ENCODE peak calls at places on chromosomes 6 and 20, in six cellular contexts. M is A549, O is WTC11, D is HepG2, N is H1, J is K562. P is an unnamed sample.

GRCh38 chr20:8131598-8132014 is 460 bp upstream of the PLCB1 start:
- DNase-seq in M (no peak), O (no peak), D (no peak), N (no peak), J (no peak), P (no peak)

GRCh38 chr20:24637941-24638340 is 168.5 kb downstream of the SYNDIG1 start:
- DNase-seq in M (no peak), O (no peak), D (no peak), N (no peak), J (no peak), P (no peak)

GRCh38 chr20:59004763-59005522 is 2.1 kb downstream of the CTSZ start:
- DNase-seq in M (no peak), O (no peak), D (peak; percentile 71), N (no peak), J (no peak), P (peak; percentile 63)

GRCh38 chr6:51868591-51869355 is 218.6 kb downstream of the PKHD1 start:
- DNase-seq in M (no peak), O (no peak), D (no peak), N (no peak), J (no peak), P (no peak)

GRCh38 chr6:122399348-122400120 is at the start of gene HSF2:
- DNase-seq in M (peak; percentile 96), O (peak; percentile 95), D (peak; percentile 96), N (peak; percentile 95), J (peak; percentile 95), P (peak; percentile 99)

GRCh38 chr6:101146389-101146788 is 247.1 kb upstream of the GRIK2 start:
- DNase-seq in M (no peak), O (no peak), D (no peak), N (no peak), J (no peak), P (no peak)

GRCh38 chr6:6503186-6503585 is 85.3 kb upstream of the LY86 start:
- DNase-seq in M (no peak), O (no peak), D (no peak), N (no peak), J (no peak), P (no peak)

GRCh38 chr20:53194310-53194709 is 222.2 kb downstream of the TSHZ2 start:
- DNase-seq in M (no peak), O (no peak), D (no peak), N (no peak), J (no peak), P (no peak)

GRCh38 chr20:6533828-6534388 is 233.6 kb upstream of the BMP2 start:
- DNase-seq in M (no peak), O (no peak), D (no peak), N (no peak), J (no peak), P (no peak)

GRCh38 chr6:149169761-149170359 is 147.7 kb upstream of the TAB2 start:
- DNase-seq in M (no peak), O (no peak), D (no peak), N (no peak), J (no peak), P (no peak)

GRCh38 chr20:22507240-22507961 is 77.0 kb downstream of the FOXA2 start:
- DNase-seq in M (no peak), O (no peak), D (peak; percentile 90), N (no peak), J (no peak), P (no peak)

GRCh38 chr6:6707143-6707542 is 118.6 kb downstream of the LY86 start:
- DNase-seq in M (no peak), O (no peak), D (no peak), N (no peak), J (no peak), P (no peak)

GRCh38 chr6:165573671-165574070 is 89.4 kb downstream of the PDE10A start:
- DNase-seq in M (peak; percentile 84), O (no peak), D (no peak), N (no peak), J (no peak), P (peak; percentile 97)

GRCh38 chr6:15464211-15464725 is 198.6 kb downstream of the DTNBP1 start:
- DNase-seq in M (peak; percentile 36), O (peak; percentile 71), D (peak; percentile 28), N (peak; percentile 25), J (peak; percentile 85), P (peak; percentile 22)

GRCh38 chr6:8881663-8882062 is 446.3 kb upstream of the SLC35B3 start:
- DNase-seq in M (no peak), O (no peak), D (no peak), N (no peak), J (no peak), P (no peak)

GRCh38 chr6:98657764-98658163 is 176.6 kb upstream of the POU3F2 start:
- DNase-seq in M (peak; percentile 14), O (peak; percentile 50), D (peak; percentile 18), N (no peak), J (no peak), P (peak; percentile 3)

GRCh38 chr20:51428451-51429143 is 113.9 kb downstream of the NFATC2 start:
- DNase-seq in M (no peak), O (peak; percentile 43), D (peak; percentile 75), N (no peak), J (peak; percentile 26), P (peak; percentile 82)

GRCh38 chr6:130708338-130708737 is 118.9 kb upstream of the SMLR1 start:
- DNase-seq in M (peak; percentile 2), O (no peak), D (no peak), N (no peak), J (no peak), P (peak; percentile 41)

GRCh38 chr6:149160943-149161342 is 156.6 kb upstream of the TAB2 start:
- DNase-seq in M (no peak), O (no peak), D (peak; percentile 49), N (no peak), J (no peak), P (no peak)

GRCh38 chr6:81938014-81938761 is 185.7 kb upstream of the TENT5A start:
- DNase-seq in M (peak; percentile 70), O (no peak), D (peak; percentile 93), N (no peak), J (peak; percentile 60), P (peak; percentile 76)

GRCh38 chr6:129331450-129332138 is 378.4 kb downstream of the ARHGAP18 start:
- DNase-seq in M (no peak), O (no peak), D (no peak), N (no peak), J (no peak), P (peak; percentile 73)

GRCh38 chr6:67433124-67433523 is 1202.0 kb upstream of the ADGRB3 start:
- DNase-seq in M (no peak), O (no peak), D (no peak), N (no peak), J (no peak), P (no peak)

GRCh38 chr6:152185158-152185574 is 377.7 kb downstream of the ESR1 start:
- DNase-seq in M (no peak), O (no peak), D (no peak), N (no peak), J (no peak), P (no peak)

GRCh38 chr6:56938634-56939294 is 16.1 kb upstream of the BEND6 start:
- DNase-seq in M (peak; percentile 88), O (no peak), D (peak; percentile 13), N (no peak), J (no peak), P (peak; percentile 66)

GRCh38 chr20:58236612-58237317 is 8.3 kb upstream of the ANKRD60 start:
- DNase-seq in M (peak; percentile 67), O (peak; percentile 82), D (peak; percentile 52), N (peak; percentile 34), J (peak; percentile 74), P (peak; percentile 66)

GRCh38 chr6:16705403-16705993 is 55.8 kb downstream of the ATXN1 start:
- DNase-seq in M (no peak), O (no peak), D (no peak), N (no peak), J (no peak), P (no peak)

GRCh38 chr6:11207199-11207968 is 25.1 kb downstream of the NEDD9 start:
- DNase-seq in M (peak; percentile 98), O (no peak), D (peak; percentile 98), N (no peak), J (no peak), P (peak; percentile 96)

GRCh38 chr6:44263357-44264100 is 1.8 kb downstream of the NFKBIE start:
- DNase-seq in M (peak; percentile 24), O (no peak), D (no peak), N (no peak), J (no peak), P (peak; percentile 40)

GRCh38 chr6:44264154-44265002 is 973 bp downstream of the NFKBIE start:
- DNase-seq in M (no peak), O (no peak), D (no peak), N (no peak), J (no peak), P (no peak)

GRCh38 chr6:44266347-44266746 is 996 bp upstream of the NFKBIE start:
- DNase-seq in M (no peak), O (no peak), D (no peak), N (no peak), J (no peak), P (no peak)

GRCh38 chr6:44265843-44266233 is 487 bp upstream of the NFKBIE start:
- DNase-seq in M (no peak), O (no peak), D (no peak), N (no peak), J (no peak), P (no peak)

GRCh38 chr6:44265003-44265842 is at the start of gene NFKBIE:
- DNase-seq in M (peak; percentile 84), O (peak; percentile 97), D (peak; percentile 85), N (no peak), J (peak; percentile 99), P (peak; percentile 92)
- TF ChIP-seq JUN in M (peak; percentile 50), O (no peak), D (no peak), N (no peak), J (no peak), P (no peak)

GRCh38 chr6:1372690-1373089 is 16.7 kb upstream of the FOXF2 start:
- DNase-seq in M (no peak), O (no peak), D (no peak), N (no peak), J (no peak), P (no peak)
- TF ChIP-seq MAX in M (no peak), O (no peak), D (no peak), N (no peak), J (no peak), P (no peak)

GRCh38 chr6:43222418-43223059 is 6.7 kb downstream of the DNPH1 start:
- DNase-seq in M (no peak), O (no peak), D (no peak), N (no peak), J (no peak), P (no peak)

GRCh38 chr6:43220439-43220951 is 8.8 kb downstream of the DNPH1 start:
- DNase-seq in M (no peak), O (no peak), D (no peak), N (no peak), J (no peak), P (no peak)

GRCh38 chr6:43221774-43222101 is 7.5 kb downstream of the DNPH1 start:
- DNase-seq in M (no peak), O (no peak), D (no peak), N (no peak), J (no peak), P (no peak)

GRCh38 chr6:43219814-43220213 is 9.5 kb downstream of the DNPH1 start:
- DNase-seq in M (no peak), O (no peak), D (no peak), N (no peak), J (no peak), P (no peak)

GRCh38 chr6:43221046-43221773 is 8.1 kb downstream of the DNPH1 start:
- DNase-seq in M (no peak), O (no peak), D (no peak), N (no peak), J (no peak), P (no peak)
- TF ChIP-seq JUN in M (no peak), O (no peak), D (no peak), N (no peak), J (no peak), P (no peak)

GRCh38 chr20:38838326-38838725 is 32.8 kb downstream of the PPP1R16B start:
- DNase-seq in M (no peak), O (no peak), D (no peak), N (no peak), J (no peak), P (no peak)
- TF ChIP-seq MAX in M (no peak), O (no peak), D (no peak), N (no peak), J (no peak), P (no peak)